ENCODE peak calls at places on chromosomes 12 and 14, in nine cellular contexts. P, X, A, I, Z, W, Y, S and V are unnamed samples.
A peak's percentile ranks its signal among the peaks of the same experiment; 100 is the strongest.

GRCh38 chr12:132275110-132275531 is 54.3 kb downstream of the GALNT9 start:
- DNase-seq in S (no peak), A (no peak), I (no peak), X (no peak), Z (peak; percentile 74), W (peak; percentile 59), Y (no peak), P (peak; percentile 22), V (no peak)

GRCh38 chr14:95339301-95339865 is 19.7 kb upstream of the CLMN start:
- DNase-seq in Z (peak; percentile 84), W (no peak), Y (no peak), X (no peak), A (no peak), P (no peak), S (no peak), I (no peak), V (no peak)

GRCh38 chr12:109582636-109583035 is 9.0 kb downstream of the MVK start:
- DNase-seq in P (no peak), W (peak; percentile 99), S (no peak), Z (no peak), I (no peak), A (no peak), Y (peak; percentile 17), X (no peak), V (no peak)

GRCh38 chr14:90911121-90911520 is 94.9 kb upstream of the TTC7B start:
- DNase-seq in I (no peak), X (no peak), S (no peak), A (no peak), P (no peak), Z (no peak), Y (no peak), W (no peak), V (no peak)

GRCh38 chr14:74401504-74402241 is 24.3 kb downstream of the SYNDIG1L start:
- DNase-seq in P (no peak), S (peak; percentile 93), Z (peak; percentile 38), Y (peak; percentile 21), X (no peak), A (no peak), W (peak; percentile 41), I (peak; percentile 60), V (no peak)

GRCh38 chr12:6263931-6264330 is 46.6 kb upstream of the PLEKHG6 start:
- DNase-seq in A (no peak), Y (no peak), P (peak; percentile 31), I (no peak), Z (no peak), X (no peak), S (peak; percentile 11), W (no peak), V (no peak)

GRCh38 chr14:59321184-59321952 is 132.9 kb downstream of the DAAM1 start:
- DNase-seq in X (no peak), S (no peak), P (peak; percentile 39), W (peak; percentile 32), Z (no peak), I (no peak), A (no peak), Y (no peak), V (no peak)

GRCh38 chr14:98022541-98023520 is 1225.6 kb downstream of the VRK1 start:
- DNase-seq in P (no peak), W (no peak), Y (no peak), A (no peak), I (no peak), S (no peak), Z (no peak), X (no peak), V (no peak)

GRCh38 chr12:81085832-81086231 is 8.0 kb downstream of the ACSS3 start:
- DNase-seq in Y (no peak), X (no peak), W (no peak), Z (no peak), A (no peak), I (no peak), S (no peak), P (no peak), V (no peak)

GRCh38 chr12:34396861-34397590 is 374.7 kb downstream of the ALG10 start:
- DNase-seq in S (peak; percentile 41), P (no peak), Y (peak; percentile 1), I (peak; percentile 56), X (peak; percentile 10), Z (no peak), W (no peak), A (no peak), V (no peak)

GRCh38 chr14:71730471-71730870 is 201.8 kb upstream of the RGS6 start:
- DNase-seq in I (no peak), X (no peak), W (no peak), Y (no peak), Z (no peak), S (no peak), A (no peak), P (peak; percentile 34), V (no peak)

GRCh38 chr14:24673534-24674203 is 39.7 kb upstream of the GZMB start:
- DNase-seq in Y (no peak), W (no peak), X (no peak), I (no peak), A (no peak), P (no peak), Z (no peak), S (no peak), V (no peak)

GRCh38 chr12:117384735-117385134 is 23.3 kb upstream of the NOS1 start:
- DNase-seq in Z (no peak), A (no peak), W (no peak), Y (no peak), X (no peak), P (no peak), I (no peak), S (no peak), V (no peak)

GRCh38 chr14:21668377-21668776 is 5.2 kb downstream of the OR4E1 start:
- DNase-seq in Y (no peak), I (no peak), X (no peak), A (no peak), P (peak; percentile 76), W (no peak), S (no peak), Z (no peak), V (no peak)

GRCh38 chr12:104877107-104877705 is 80.9 kb downstream of the SLC41A2 start:
- DNase-seq in Z (peak; percentile 23), W (peak; percentile 52), P (peak; percentile 49), A (no peak), Y (peak; percentile 51), I (no peak), S (no peak), X (no peak), V (peak; percentile 44)

GRCh38 chr12:110744697-110745264 is 2.1 kb upstream of the PPP1CC start:
- DNase-seq in A (no peak), Y (no peak), P (no peak), X (no peak), W (no peak), S (no peak), Z (peak; percentile 71), I (no peak), V (no peak)
- H3K27ac ChIP-seq in A (no peak overlapping the region), Y (no peak overlapping the region), P (no peak overlapping the region), X (peak overlapping the region; percentile 93), W (no peak overlapping the region), S (no peak overlapping the region), Z (peak overlapping the region; percentile 43), I (no peak overlapping the region), V (no peak overlapping the region)

GRCh38 chr12:11732023-11732422 is 82.5 kb downstream of the ETV6 start:
- DNase-seq in Y (no peak), P (no peak), W (no peak), Z (no peak), A (no peak), S (no peak), X (no peak), I (no peak), V (no peak)

GRCh38 chr12:11729439-11730150 is 80.1 kb downstream of the ETV6 start:
- DNase-seq in A (no peak), S (no peak), X (no peak), Z (no peak), I (no peak), P (no peak), Y (no peak), W (no peak), V (no peak)

GRCh38 chr12:11731455-11731854 is 82.0 kb downstream of the ETV6 start:
- DNase-seq in S (no peak), A (no peak), W (no peak), X (no peak), Y (no peak), P (no peak), I (no peak), Z (no peak), V (no peak)

GRCh38 chr12:11730299-11731041 is 81.0 kb downstream of the ETV6 start:
- DNase-seq in I (no peak), W (peak; percentile 80), X (no peak), P (no peak), Z (peak; percentile 84), A (no peak), S (no peak), Y (no peak), V (no peak)

GRCh38 chr12:11731042-11731357 is 81.5 kb downstream of the ETV6 start:
- DNase-seq in Y (no peak), A (no peak), I (no peak), Z (no peak), X (no peak), P (no peak), W (no peak), S (no peak), V (no peak)
- H3K27ac ChIP-seq in Y (peak overlapping the region; percentile 65), A (peak overlapping the region; percentile 54), I (peak overlapping the region; percentile 76), Z (peak overlapping the region; percentile 78), X (peak overlapping the region; percentile 13), P (peak overlapping the region; percentile 57), W (peak overlapping the region; percentile 91), S (peak overlapping the region; percentile 73), V (no peak overlapping the region)

GRCh38 chr12:53214687-53215455 is 7.8 kb upstream of the ITGB7 start:
- DNase-seq in S (no peak), P (no peak), I (peak; percentile 70), Y (peak; percentile 93), Z (no peak), W (peak; percentile 39), X (no peak), A (no peak), V (no peak)
- H3K27ac ChIP-seq in S (peak overlapping the region; percentile 98), P (no peak overlapping the region), I (peak overlapping the region; percentile 11), Y (peak overlapping the region; percentile 70), Z (no peak overlapping the region), W (peak overlapping the region; percentile 56), X (no peak overlapping the region), A (no peak overlapping the region), V (no peak overlapping the region)

GRCh38 chr12:25816637-25817036 is 141.8 kb upstream of the RASSF8 start:
- DNase-seq in W (no peak), Y (no peak), A (no peak), I (no peak), S (no peak), X (no peak), Z (no peak), P (no peak), V (no peak)

GRCh38 chr12:25817166-25817565 is 141.3 kb upstream of the RASSF8 start:
- DNase-seq in X (no peak), W (no peak), P (no peak), A (no peak), I (no peak), Y (no peak), Z (no peak), S (no peak), V (no peak)

GRCh38 chr12:25822281-25822680 is 136.2 kb upstream of the RASSF8 start:
- DNase-seq in Y (no peak), Z (no peak), P (no peak), I (no peak), S (no peak), X (no peak), W (no peak), A (no peak), V (no peak)

GRCh38 chr12:25824729-25825128 is 133.8 kb upstream of the RASSF8 start:
- DNase-seq in P (no peak), I (no peak), A (no peak), S (no peak), Y (peak; percentile 36), W (peak; percentile 12), Z (no peak), X (no peak), V (no peak)

GRCh38 chr12:25819713-25820112 is 138.8 kb upstream of the RASSF8 start:
- DNase-seq in S (no peak), W (no peak), Z (no peak), Y (no peak), P (no peak), I (no peak), X (no peak), A (no peak), V (no peak)
- H3K27ac ChIP-seq in S (no peak overlapping the region), W (no peak overlapping the region), Z (no peak overlapping the region), Y (no peak overlapping the region), P (no peak overlapping the region), I (no peak overlapping the region), X (no peak overlapping the region), A (no peak overlapping the region), V (no peak overlapping the region)